ENCODE peak calls at places on chromosomes 3 and 15, in seven cellular contexts. One of them, this sample, is unnamed.

GRCh38 chr3:101189786-101190185 is 130.6 kb downstream of the IMPG2 start:
- DNase-seq in H1: no peak
- DNase-seq in WTC11: no peak
- DNase-seq in A549: no peak
- DNase-seq in HCT116: no peak
- DNase-seq in SK-N-SH: no peak
- DNase-seq in K562: no peak
- DNase-seq in this sample: no peak

GRCh38 chr3:89145995-89146394 is 38.6 kb downstream of the EPHA3 start:
- DNase-seq in H1: no peak
- DNase-seq in WTC11: no peak
- DNase-seq in A549: no peak
- DNase-seq in HCT116: no peak
- DNase-seq in SK-N-SH: no peak
- DNase-seq in K562: no peak
- DNase-seq in this sample: no peak

GRCh38 chr15:72965671-72966070 is 86.6 kb upstream of the NEO1 start:
- DNase-seq in H1: no peak
- DNase-seq in WTC11: no peak
- DNase-seq in A549: no peak
- DNase-seq in HCT116: no peak
- DNase-seq in SK-N-SH: no peak
- DNase-seq in K562: no peak
- DNase-seq in this sample: peak

GRCh38 chr3:135918600-135918999 is 46.9 kb upstream of the PPP2R3A start:
- DNase-seq in H1: no peak
- DNase-seq in WTC11: no peak
- DNase-seq in A549: no peak
- DNase-seq in HCT116: peak
- DNase-seq in SK-N-SH: peak
- DNase-seq in K562: no peak
- DNase-seq in this sample: peak

GRCh38 chr15:70853270-70853854 is 595 bp downstream of the LARP6 start:
- DNase-seq in H1: peak
- DNase-seq in WTC11: peak
- DNase-seq in A549: peak
- DNase-seq in HCT116: no peak
- DNase-seq in SK-N-SH: peak
- DNase-seq in K562: no peak
- DNase-seq in this sample: no peak

GRCh38 chr15:99435761-99436346 is 129.9 kb upstream of the MEF2A start:
- DNase-seq in H1: no peak
- DNase-seq in WTC11: no peak
- DNase-seq in A549: no peak
- DNase-seq in HCT116: no peak
- DNase-seq in SK-N-SH: no peak
- DNase-seq in K562: no peak
- DNase-seq in this sample: no peak

GRCh38 chr3:115806501-115806900 is 183.2 kb downstream of the GAP43 start:
- DNase-seq in H1: no peak
- DNase-seq in WTC11: no peak
- DNase-seq in A549: no peak
- DNase-seq in HCT116: no peak
- DNase-seq in SK-N-SH: no peak
- DNase-seq in K562: no peak
- DNase-seq in this sample: no peak

GRCh38 chr3:128278130-128278529 is 124.8 kb downstream of the EEFSEC start:
- DNase-seq in H1: no peak
- DNase-seq in WTC11: no peak
- DNase-seq in A549: no peak
- DNase-seq in HCT116: no peak
- DNase-seq in SK-N-SH: peak
- DNase-seq in K562: no peak
- DNase-seq in this sample: no peak

GRCh38 chr3:52240059-52240885 is 1.3 kb upstream of the TWF2 start:
- DNase-seq in H1: no peak
- DNase-seq in WTC11: no peak
- DNase-seq in A549: no peak
- DNase-seq in HCT116: peak
- DNase-seq in SK-N-SH: peak
- DNase-seq in K562: peak
- DNase-seq in this sample: peak

GRCh38 chr3:39144095-39144747 is 9.2 kb downstream of the CSRNP1 start:
- DNase-seq in H1: no peak
- DNase-seq in WTC11: no peak
- DNase-seq in A549: no peak
- DNase-seq in HCT116: no peak
- DNase-seq in SK-N-SH: peak
- DNase-seq in K562: no peak
- DNase-seq in this sample: no peak

GRCh38 chr15:68429691-68430470 is 2.1 kb downstream of the ITGA11 start:
- DNase-seq in H1: no peak
- DNase-seq in WTC11: no peak
- DNase-seq in A549: no peak
- DNase-seq in HCT116: no peak
- DNase-seq in SK-N-SH: no peak
- DNase-seq in K562: no peak
- DNase-seq in this sample: no peak

GRCh38 chr15:31197497-31198414 is 96.2 kb upstream of the TRPM1 start:
- DNase-seq in H1: peak
- DNase-seq in WTC11: peak
- DNase-seq in A549: no peak
- DNase-seq in HCT116: no peak
- DNase-seq in SK-N-SH: peak
- DNase-seq in K562: peak
- DNase-seq in this sample: peak

GRCh38 chr15:79606831-79607355 is 174.8 kb downstream of the MINAR1 start:
- DNase-seq in H1: no peak
- DNase-seq in WTC11: no peak
- DNase-seq in A549: no peak
- DNase-seq in HCT116: no peak
- DNase-seq in SK-N-SH: no peak
- DNase-seq in K562: no peak
- DNase-seq in this sample: no peak

GRCh38 chr3:160473233-160473632 is 23.6 kb upstream of the TRIM59 start:
- DNase-seq in H1: no peak
- DNase-seq in WTC11: no peak
- DNase-seq in A549: no peak
- DNase-seq in HCT116: no peak
- DNase-seq in SK-N-SH: no peak
- DNase-seq in K562: no peak
- DNase-seq in this sample: no peak

GRCh38 chr15:88878720-88879184 is 16.6 kb downstream of the HAPLN3 start:
- DNase-seq in H1: no peak
- DNase-seq in WTC11: peak
- DNase-seq in A549: peak
- DNase-seq in HCT116: no peak
- DNase-seq in SK-N-SH: peak
- DNase-seq in K562: peak
- DNase-seq in this sample: peak

GRCh38 chr15:62569460-62570404 is 404.6 kb upstream of the C2CD4B start:
- DNase-seq in H1: no peak
- DNase-seq in WTC11: no peak
- DNase-seq in A549: peak
- DNase-seq in HCT116: no peak
- DNase-seq in SK-N-SH: peak
- DNase-seq in K562: no peak
- DNase-seq in this sample: peak
- TF ChIP-seq MAX in H1: no peak
- TF ChIP-seq MAX in WTC11: no peak
- TF ChIP-seq MAX in A549: peak
- TF ChIP-seq MAX in HCT116: no peak
- TF ChIP-seq MAX in SK-N-SH: no peak
- TF ChIP-seq MAX in K562: no peak
- TF ChIP-seq MAX in this sample: peak

DNA sequence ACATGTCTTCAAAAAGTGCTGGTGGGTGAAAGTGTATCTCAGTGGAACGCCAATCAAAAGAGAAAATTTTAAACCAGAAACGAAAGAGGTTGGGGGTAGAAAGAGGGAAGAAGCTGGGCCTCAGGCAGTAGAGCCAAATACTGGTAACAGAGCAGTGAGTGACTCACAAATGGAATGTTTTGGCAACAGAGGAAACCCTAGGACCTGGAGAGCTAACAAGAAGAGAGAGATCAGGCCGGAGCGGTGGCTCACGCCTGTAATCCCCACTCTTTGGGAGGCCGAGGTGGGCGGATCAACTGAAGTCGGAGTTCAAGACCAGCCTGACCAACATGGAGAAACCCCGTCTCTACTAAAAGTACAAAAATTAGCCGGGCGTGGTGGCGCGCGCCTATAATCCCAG is 450.8 kb upstream of the NAALADL2 start:
- DNase-seq in H1: no peak
- DNase-seq in WTC11: no peak
- DNase-seq in A549: peak
- DNase-seq in HCT116: no peak
- DNase-seq in SK-N-SH: no peak
- DNase-seq in K562: no peak
- DNase-seq in this sample: no peak
- TF ChIP-seq MAX in H1: no peak
- TF ChIP-seq MAX in WTC11: no peak
- TF ChIP-seq MAX in A549: no peak
- TF ChIP-seq MAX in HCT116: no peak
- TF ChIP-seq MAX in SK-N-SH: no peak
- TF ChIP-seq MAX in K562: no peak
- TF ChIP-seq MAX in this sample: no peak

DNA sequence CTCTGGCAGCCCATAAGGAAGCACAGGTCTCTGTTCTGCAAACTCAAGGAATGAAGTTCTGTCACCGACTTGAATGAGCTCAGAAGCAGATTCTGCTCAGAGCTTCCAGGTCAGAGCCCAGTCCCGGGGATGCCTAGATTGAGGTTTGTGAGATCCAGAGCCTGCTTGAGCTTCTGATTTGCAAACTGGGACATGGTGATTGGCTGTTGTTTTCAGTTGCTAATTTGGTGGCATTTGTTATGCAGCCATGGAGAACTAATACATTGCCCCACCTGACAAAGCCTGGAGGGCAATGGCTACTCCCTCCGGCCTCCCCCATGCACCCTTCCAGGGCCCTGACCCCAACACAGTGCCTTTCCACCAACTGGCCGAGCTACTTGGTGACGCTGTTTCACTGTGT is 379.4 kb upstream of the ATP10A start:
- DNase-seq in H1: peak
- DNase-seq in WTC11: peak
- DNase-seq in A549: no peak
- DNase-seq in HCT116: no peak
- DNase-seq in SK-N-SH: no peak
- DNase-seq in K562: no peak
- DNase-seq in this sample: no peak
- TF ChIP-seq MAX in H1: peak
- TF ChIP-seq MAX in WTC11: no peak
- TF ChIP-seq MAX in A549: no peak
- TF ChIP-seq MAX in HCT116: no peak
- TF ChIP-seq MAX in SK-N-SH: no peak
- TF ChIP-seq MAX in K562: no peak
- TF ChIP-seq MAX in this sample: no peak

GRCh38 chr3:9157651-9158383 is 91.6 kb downstream of the SRGAP3 start:
- DNase-seq in H1: no peak
- DNase-seq in WTC11: no peak
- DNase-seq in A549: no peak
- DNase-seq in HCT116: no peak
- DNase-seq in SK-N-SH: no peak
- DNase-seq in K562: no peak
- DNase-seq in this sample: no peak
- TF ChIP-seq MAX in H1: no peak
- TF ChIP-seq MAX in WTC11: no peak
- TF ChIP-seq MAX in A549: no peak
- TF ChIP-seq MAX in HCT116: no peak
- TF ChIP-seq MAX in SK-N-SH: no peak
- TF ChIP-seq MAX in K562: no peak
- TF ChIP-seq MAX in this sample: no peak

This sample was measured in NB4.